ENCODE peak calls at places on chromosome 14, in four cellular contexts. V, A, F and I are unnamed samples.

GRCh38 chr14:61469771-61470170 is 148.4 kb downstream of the PRKCH start:
- DNase-seq in V (no peak), A (no peak), F (no peak), I (no peak)

GRCh38 chr14:91286530-91286937 is 42.0 kb upstream of the GPR68 start:
- DNase-seq in V (peak), A (peak), F (peak), I (no peak)

GRCh38 chr14:63891148-63891964 is 38.6 kb downstream of the SYNE2 start:
- DNase-seq in V (no peak), A (peak), F (no peak), I (no peak)

GRCh38 chr14:71244341-71244740 is 337.1 kb downstream of the PCNX1 start:
- DNase-seq in V (no peak), A (no peak), F (no peak), I (no peak)

GRCh38 chr14:35883677-35884293 is 57.6 kb downstream of the BRMS1L start:
- DNase-seq in V (peak), A (peak), F (peak), I (no peak)

GRCh38 chr14:34064349-34064748 is 113.5 kb upstream of the EGLN3 start:
- DNase-seq in V (no peak), A (peak), F (no peak), I (no peak)

GRCh38 chr14:39426605-39427004 is 5.6 kb downstream of the FBXO33 start:
- DNase-seq in V (peak), A (peak), F (peak), I (no peak)

GRCh38 chr14:88841741-88842140 is 17.3 kb downstream of the TTC8 start:
- DNase-seq in V (no peak), A (no peak), F (no peak), I (no peak)

GRCh38 chr14:69582207-69582606 is 7.5 kb upstream of the CCDC177 start:
- DNase-seq in V (no peak), A (peak), F (peak), I (no peak)

GRCh38 chr14:21505009-21505553 is 6.1 kb downstream of the METTL3 start:
- DNase-seq in V (no peak), A (no peak), F (no peak), I (no peak)

GRCh38 chr14:58832010-58832409 is 194.2 kb downstream of the DACT1 start:
- DNase-seq in V (no peak), A (no peak), F (peak), I (no peak)

GRCh38 chr14:75720828-75721227 is 59.8 kb downstream of the TTLL5 start:
- DNase-seq in V (no peak), A (peak), F (no peak), I (no peak)

GRCh38 chr14:91313154-91313850 is 68.8 kb upstream of the GPR68 start:
- DNase-seq in V (no peak), A (no peak), F (no peak), I (no peak)

GRCh38 chr14:64293976-64294671 is at the start of gene ESR2:
- DNase-seq in V (peak), A (peak), F (peak), I (peak)

GRCh38 chr14:81219821-81220487 is 805 bp downstream of the GTF2A1 start:
- DNase-seq in V (peak), A (no peak), F (peak), I (no peak)

GRCh38 chr14:46325157-46325556 is 326.4 kb downstream of the RPL10L start:
- DNase-seq in V (no peak), A (no peak), F (no peak), I (no peak)

GRCh38 chr14:96153003-96153402 is 51.6 kb upstream of the BDKRB2 start:
- DNase-seq in V (no peak), A (no peak), F (no peak), I (no peak)

GRCh38 chr14:68014771-68015170 is 195.2 kb downstream of the RAD51B start:
- DNase-seq in V (no peak), A (no peak), F (no peak), I (no peak)

GRCh38 chr14:34081576-34082136 is 130.8 kb upstream of the EGLN3 start:
- DNase-seq in V (no peak), A (peak), F (peak), I (peak)

GRCh38 chr14:24372701-24373416 is 4.9 kb downstream of the NFATC4 start:
- DNase-seq in V (no peak), A (peak), F (no peak), I (no peak)

GRCh38 chr14:104582005-104582404 is 2.4 kb downstream of the C14orf180 start:
- DNase-seq in V (no peak), A (no peak), F (no peak), I (no peak)

GRCh38 chr14:36408388-36408787 is 88.0 kb upstream of the MBIP start:
- DNase-seq in V (no peak), A (no peak), F (peak), I (no peak)

GRCh38 chr14:71266994-71267636 is 359.9 kb downstream of the PCNX1 start:
- DNase-seq in V (no peak), A (peak), F (peak), I (peak)

GRCh38 chr14:100654814-100655795 is 67.9 kb upstream of the BEGAIN start:
- DNase-seq in V (no peak), A (no peak), F (peak), I (no peak)

GRCh38 chr14:102984336-102985102 is 62.1 kb downstream of the AMN start:
- DNase-seq in V (no peak), A (no peak), F (no peak), I (no peak)

GRCh38 chr14:102983496-102983895 is 61.0 kb downstream of the AMN start:
- DNase-seq in V (no peak), A (no peak), F (no peak), I (no peak)

GRCh38 chr14:102985665-102986064 is 63.2 kb downstream of the AMN start:
- DNase-seq in V (no peak), A (no peak), F (no peak), I (no peak)

GRCh38 chr14:102980409-102980810 is 57.9 kb downstream of the AMN start:
- DNase-seq in V (no peak), A (no peak), F (no peak), I (no peak)

DNA sequence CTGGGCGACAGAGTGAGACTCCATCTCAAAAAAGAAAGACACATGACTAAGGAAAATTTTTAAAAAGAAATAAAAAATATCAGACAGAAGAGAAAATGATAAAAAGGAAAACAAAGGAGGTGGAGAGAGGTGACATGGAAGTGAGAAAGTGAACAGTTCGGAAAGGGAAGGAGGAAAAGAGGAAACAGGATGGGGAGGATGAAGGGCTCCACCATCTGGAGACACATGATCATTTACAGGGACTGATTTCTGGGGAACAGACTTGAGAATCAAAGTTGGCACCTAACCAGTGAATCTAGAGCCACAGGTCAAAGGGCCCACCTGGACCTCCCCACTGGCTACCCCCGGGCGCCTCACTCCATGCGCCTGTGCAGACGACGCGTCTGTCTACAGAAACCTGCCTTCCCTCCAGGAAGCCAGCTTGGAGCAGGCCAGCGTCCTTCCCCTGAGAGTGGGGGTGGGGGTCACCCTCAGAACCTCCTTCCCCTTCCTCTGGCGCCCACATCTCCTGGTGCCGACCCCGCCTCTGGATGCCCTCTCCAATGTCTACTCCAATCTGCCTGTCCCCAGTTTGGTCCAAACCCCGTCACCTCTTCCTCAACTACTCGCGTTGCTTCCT is 60.5 kb downstream of the AMN start:
- DNase-seq in V (no peak), A (no peak), F (no peak), I (no peak)
- TF ChIP-seq CTCF in V (peak), A (no peak), F (peak), I (no peak)

GRCh38 chr14:54364555-54365415 is 32.0 kb upstream of the CDKN3 start:
- DNase-seq in V (no peak), A (peak), F (peak), I (no peak)

GRCh38 chr14:54362089-54362504 is 34.7 kb upstream of the CDKN3 start:
- DNase-seq in V (no peak), A (no peak), F (no peak), I (no peak)

GRCh38 chr14:54360667-54361066 is 36.1 kb upstream of the CDKN3 start:
- DNase-seq in V (no peak), A (no peak), F (no peak), I (no peak)

GRCh38 chr14:54366726-54367707 is 29.8 kb upstream of the CDKN3 start:
- DNase-seq in V (peak), A (peak), F (peak), I (peak)

DNA sequence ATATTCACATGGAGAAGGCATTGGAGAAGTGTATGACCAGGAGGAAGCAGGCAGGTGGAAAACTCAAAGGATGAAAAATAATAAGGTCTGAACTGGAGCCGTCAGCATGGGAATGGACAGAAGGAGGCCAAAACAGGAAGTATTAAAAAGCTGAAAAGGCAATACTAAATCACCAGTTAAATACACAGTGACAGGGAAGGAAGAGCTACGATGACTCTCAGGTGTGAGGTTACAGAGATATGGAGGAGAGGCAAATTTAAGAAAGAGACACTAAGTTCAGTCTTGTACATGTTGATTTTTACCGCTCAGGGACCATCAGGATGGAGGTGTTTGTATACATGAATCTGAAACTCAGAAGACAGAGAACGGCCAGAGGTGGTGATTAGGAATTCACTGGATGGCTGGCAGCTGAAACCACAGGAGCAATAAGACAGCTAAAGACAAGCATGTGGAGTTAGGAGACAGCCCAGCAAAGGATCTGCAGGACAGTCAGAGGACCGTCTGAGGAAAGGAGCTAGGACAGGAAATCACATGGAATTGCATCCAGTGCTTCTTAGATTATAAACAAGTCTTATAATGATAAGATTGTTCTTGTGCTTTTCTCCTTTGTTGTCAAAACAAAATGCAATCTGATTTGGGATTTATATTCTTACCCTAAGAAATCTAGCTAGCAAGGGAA is 33.9 kb upstream of the CDKN3 start:
- DNase-seq in V (no peak), A (no peak), F (no peak), I (no peak)
- H3K4me2 ChIP-seq in V (no peak), A (peak), F (no peak), I (no peak)

DNA sequence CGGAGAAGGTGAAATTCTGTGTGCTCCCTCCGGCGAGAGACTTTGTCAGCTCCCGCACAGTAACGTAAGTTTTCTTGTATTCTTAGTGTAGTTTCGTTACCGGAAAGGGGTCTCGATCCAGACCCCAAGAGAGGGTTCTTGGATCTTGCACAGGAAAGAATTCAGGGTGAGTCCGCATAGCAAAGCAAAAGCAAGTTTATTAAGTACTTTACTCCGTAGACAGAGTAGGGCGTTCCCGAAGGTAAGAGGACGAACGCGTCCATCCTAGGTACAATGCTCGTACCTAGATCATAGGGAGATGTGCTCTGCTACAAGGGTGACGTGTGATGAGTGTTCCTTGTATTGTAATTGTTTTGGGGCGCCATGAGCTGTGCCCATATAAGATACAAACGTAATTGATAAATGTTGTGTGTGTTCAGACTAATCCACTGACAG is 293 bp downstream of the IFI27L1 start:
- DNase-seq in V (peak), A (no peak), F (peak), I (no peak)
- H3K4me3 ChIP-seq in V (peak), A (peak), F (peak), I (peak)

DNA sequence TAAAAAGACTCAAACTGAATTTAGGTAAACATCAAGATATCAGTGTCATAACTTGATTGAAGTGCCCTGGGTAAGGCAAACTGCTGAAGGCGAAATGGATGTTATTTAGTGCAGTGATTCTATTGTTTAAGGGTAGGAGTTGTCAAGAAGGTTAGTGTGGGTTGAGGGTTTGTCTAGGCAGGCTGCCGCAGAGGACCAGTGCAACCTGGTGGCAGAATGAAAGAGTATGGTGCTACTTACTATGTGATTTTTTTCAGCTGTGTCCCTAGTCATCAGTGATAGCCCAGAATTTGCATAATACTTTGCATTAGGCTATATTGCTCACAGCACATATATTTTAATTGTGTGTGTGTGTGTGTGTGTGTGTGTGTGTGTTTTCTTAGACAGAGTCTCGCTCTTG is 1127.0 kb downstream of the GALC start:
- DNase-seq in V (no peak), A (no peak), F (no peak), I (no peak)
- TF ChIP-seq CTCF in V (no peak), A (no peak), F (peak), I (no peak)

DNA sequence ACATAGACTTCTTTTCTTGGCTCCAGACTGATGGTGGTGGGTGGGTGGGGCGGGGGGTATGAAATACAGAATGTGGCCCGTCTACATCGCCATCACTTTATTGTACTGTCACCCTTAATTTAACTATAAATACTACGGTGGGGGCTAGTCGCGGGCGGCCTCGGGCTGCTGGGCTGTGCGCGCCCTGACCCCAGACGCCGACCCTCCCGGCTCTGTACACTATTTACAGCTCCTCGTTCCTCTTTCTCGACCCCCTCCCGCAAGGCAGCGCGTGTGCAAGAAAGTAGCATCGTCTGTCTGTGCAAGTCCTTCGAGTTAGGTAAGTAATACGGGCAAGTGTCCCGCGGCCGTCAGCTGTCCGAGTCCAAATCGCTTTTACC is 1.8 kb downstream of the GSC start:
- DNase-seq in V (no peak), A (no peak), F (no peak), I (no peak)
- H3K4me2 ChIP-seq in V (no peak), A (no peak), F (no peak), I (no peak)

DNA sequence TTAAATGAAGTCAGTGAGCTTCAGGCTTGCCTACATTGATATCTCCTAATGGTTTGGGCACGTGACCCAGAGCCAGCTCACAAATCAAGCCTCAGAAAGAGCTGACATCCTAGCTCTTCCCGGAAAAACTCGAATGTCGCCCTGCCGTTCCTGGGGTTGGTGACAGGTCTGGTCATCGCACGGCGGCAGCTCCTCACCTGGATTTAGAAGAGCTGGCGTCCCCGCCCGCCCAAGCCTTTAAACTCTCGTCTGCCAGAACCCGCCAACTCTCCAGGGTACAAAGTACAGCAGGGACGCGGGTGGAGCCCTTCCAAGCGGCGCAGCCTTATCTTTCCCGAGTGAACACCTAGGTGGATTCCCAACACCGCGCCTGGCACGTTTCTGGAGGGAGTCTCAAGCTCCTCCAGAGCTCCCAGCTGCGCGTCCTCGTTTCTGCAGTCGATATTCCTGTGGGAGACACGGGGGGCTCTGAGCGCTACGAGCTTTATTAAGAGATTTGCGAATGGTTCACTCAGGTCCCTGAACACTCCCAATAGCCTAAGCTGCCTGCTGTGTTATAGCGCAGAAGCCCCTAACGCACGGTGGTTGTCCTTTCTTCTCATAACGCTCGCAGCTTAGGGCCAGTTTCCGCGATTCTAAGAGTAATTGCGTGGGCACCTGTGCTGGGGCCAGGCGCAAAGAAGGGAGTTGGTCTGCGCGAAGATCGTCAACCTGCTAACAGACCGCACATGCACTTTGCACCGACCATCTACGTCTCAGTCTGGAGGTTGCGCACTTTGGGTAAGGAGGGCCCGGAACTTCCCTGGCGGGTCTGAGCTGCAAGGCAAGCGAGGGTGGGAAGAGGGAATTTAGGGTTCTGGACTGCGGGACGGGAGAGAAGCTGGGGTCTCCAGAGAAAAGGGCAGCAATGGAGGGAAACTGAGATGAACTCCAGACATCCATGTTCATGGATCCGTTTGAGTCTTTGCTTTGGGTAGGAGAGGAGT is at the start of gene SSTR1:
- DNase-seq in V (no peak), A (peak), F (no peak), I (no peak)
- H3K4me3 ChIP-seq in V (no peak), A (peak), F (peak), I (peak)